ENCODE peak calls at places on chromosomes 3 and 15, in seven cellular contexts. W is H1, T is GM12878, G is HCT116, Q is HepG2, D is SK-N-SH, L is K562. J is an unnamed sample.

GRCh38 chr3:45462522-45463262 is 74.3 kb downstream of the LARS2 start:
- DNase-seq in W (no peak), G (no peak), T (no peak), L (no peak), D (no peak), Q (no peak), J (no peak)

GRCh38 chr3:195771651-195772300 is 40.0 kb downstream of the MUC4 start:
- DNase-seq in G (no peak), L (no peak), Q (no peak), T (no peak), D (no peak), W (no peak), J (no peak)

GRCh38 chr3:17588422-17588821 is 154.0 kb downstream of the TBC1D5 start:
- DNase-seq in Q (no peak), L (no peak), W (no peak), D (no peak), T (no peak), G (no peak), J (no peak)

GRCh38 chr3:47283596-47284364 is 1.0 kb downstream of the KLHL18 start:
- DNase-seq in L (peak; percentile 53), W (no peak), G (no peak), T (no peak), D (peak; percentile 47), Q (no peak), J (no peak)

GRCh38 chr3:40299721-40300335 is 9.7 kb upstream of the EIF1B start:
- DNase-seq in L (peak; percentile 47), Q (no peak), D (no peak), G (no peak), T (no peak), W (no peak), J (no peak)

GRCh38 chr15:69561071-69561784 is 108.6 kb downstream of the RPLP1 start:
- DNase-seq in G (no peak), T (no peak), L (no peak), W (no peak), D (peak; percentile 56), Q (peak; percentile 80), J (peak; percentile 88)

GRCh38 chr3:134777341-134777740 is 17.7 kb upstream of the EPHB1 start:
- DNase-seq in D (no peak), W (no peak), G (no peak), T (no peak), L (no peak), Q (no peak), J (no peak)

GRCh38 chr3:113304856-113305540 is 93.6 kb downstream of the BOC start:
- DNase-seq in W (no peak), G (no peak), T (no peak), D (no peak), L (peak; percentile 16), Q (no peak), J (no peak)

GRCh38 chr3:187183210-187183862 is 13.9 kb upstream of the RTP1 start:
- DNase-seq in Q (no peak), D (no peak), G (no peak), W (no peak), T (no peak), L (no peak), J (no peak)

GRCh38 chr3:83971693-83972092 is 987.1 kb upstream of the CADM2 start:
- DNase-seq in D (no peak), T (no peak), G (no peak), W (no peak), L (no peak), Q (no peak), J (no peak)

GRCh38 chr15:75904241-75904631 is 558 bp downstream of the FBXO22 start:
- DNase-seq in Q (peak; percentile 43), T (no peak), G (no peak), L (no peak), W (no peak), D (peak; percentile 61), J (peak; percentile 62)

GRCh38 chr15:101026686-101027272 is 107.6 kb downstream of the LRRK1 start:
- DNase-seq in Q (no peak), W (no peak), D (no peak), T (no peak), G (no peak), L (no peak), J (no peak)

GRCh38 chr3:11600501-11601282 is 43.0 kb downstream of the VGLL4 start:
- DNase-seq in W (peak; percentile 66), L (no peak), G (peak; percentile 61), T (no peak), D (no peak), Q (peak; percentile 84), J (peak; percentile 98)

DNA sequence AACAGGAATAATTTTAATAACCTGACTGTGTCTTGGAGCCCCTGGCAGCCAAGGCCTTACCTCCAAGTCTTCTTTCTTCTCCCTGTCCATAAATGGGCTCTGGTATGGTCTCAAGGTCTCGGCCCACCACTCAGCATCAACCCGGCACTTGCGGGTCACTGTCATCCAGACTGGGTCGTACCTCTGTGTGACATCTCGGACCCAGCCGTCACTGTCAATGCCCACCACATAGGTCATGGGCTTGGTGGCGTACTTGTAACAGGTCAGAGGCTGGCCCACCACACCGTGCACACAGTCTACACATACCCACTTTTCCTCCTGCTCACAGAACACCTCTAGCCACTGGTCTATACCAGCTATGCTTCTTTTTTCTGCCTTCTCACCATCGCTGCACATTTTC is 20.4 kb downstream of the XPC start:
- DNase-seq in Q (no peak), D (no peak), G (no peak), W (no peak), L (no peak), T (no peak), J (no peak)
- TF ChIP-seq JUND in Q (no peak), D (no peak), G (no peak), W (no peak), L (no peak), T (no peak), J (no peak)

GRCh38 chr3:100010087-100010417 is 104.2 kb downstream of the FILIP1L start:
- DNase-seq in D (no peak), L (no peak), Q (no peak), T (no peak), G (no peak), W (no peak), J (no peak)

GRCh38 chr3:100007313-100007712 is 107.0 kb downstream of the FILIP1L start:
- DNase-seq in W (no peak), L (no peak), Q (no peak), T (no peak), D (no peak), G (no peak), J (no peak)

GRCh38 chr3:100006570-100007271 is 107.6 kb downstream of the FILIP1L start:
- DNase-seq in D (no peak), L (no peak), G (no peak), W (no peak), Q (peak; percentile 13), T (no peak), J (peak; percentile 33)

GRCh38 chr3:100008081-100008698 is 106.1 kb downstream of the FILIP1L start:
- DNase-seq in Q (no peak), D (no peak), G (no peak), T (no peak), W (no peak), L (no peak), J (no peak)

DNA sequence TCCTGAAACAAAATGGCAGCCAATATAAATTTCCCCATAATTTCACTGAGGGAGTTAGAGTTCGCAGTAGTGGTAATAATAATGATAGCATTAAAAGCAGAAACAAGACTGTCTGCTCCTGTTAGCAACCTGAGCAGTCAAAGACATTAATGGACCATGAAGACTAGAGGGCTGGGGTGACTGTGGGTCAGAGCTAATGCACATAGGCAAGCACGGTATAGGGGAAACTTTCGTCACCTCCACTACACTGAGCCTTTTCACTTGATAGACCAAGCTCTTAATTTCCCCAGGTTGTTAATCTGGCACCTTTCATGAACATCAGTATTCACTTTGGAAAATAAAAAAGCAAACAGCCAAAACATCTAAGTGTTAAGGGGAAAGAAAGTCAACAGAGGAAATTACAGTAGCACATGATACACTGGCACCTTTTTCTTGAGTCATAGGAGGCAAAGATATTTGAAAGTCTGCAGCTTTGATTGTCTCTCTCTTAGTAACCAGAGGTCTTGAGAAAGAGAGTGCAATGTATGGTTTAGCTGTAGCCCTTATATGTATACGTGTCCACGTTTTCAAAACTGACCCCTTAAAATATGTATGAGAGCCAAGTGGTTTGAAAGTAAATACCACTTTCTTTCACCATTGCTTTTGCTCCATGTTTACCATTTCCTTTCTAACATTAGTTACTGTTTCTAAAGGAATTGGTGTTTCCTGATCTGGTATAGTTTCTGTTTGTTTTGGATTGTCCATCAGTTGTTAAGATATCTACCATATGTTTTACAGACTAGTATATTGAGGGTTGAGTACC is 104.8 kb downstream of the FILIP1L start:
- DNase-seq in L (no peak), G (no peak), D (no peak), T (no peak), Q (no peak), W (no peak), J (no peak)
- TF ChIP-seq JUND in L (no peak), G (no peak), D (no peak), T (no peak), Q (no peak), W (no peak), J (no peak)

GRCh38 chr15:90165659-90166489 is 35.3 kb upstream of the SEMA4B start:
- DNase-seq in W (no peak), T (peak; percentile 64), G (peak; percentile 98), D (peak; percentile 42), L (peak; percentile 79), Q (peak; percentile 95), J (peak; percentile 90)
- TF ChIP-seq JUND in W (no peak), T (no peak), G (no peak), D (peak; percentile 8), L (peak; percentile 88), Q (peak; percentile 95), J (peak; percentile 82)

GRCh38 chr3:185309309-185309708 is 53.6 kb upstream of the MAP3K13 start:
- DNase-seq in L (no peak), T (no peak), Q (peak; percentile 69), D (no peak), W (no peak), G (no peak), J (no peak)
- TF ChIP-seq JUND in L (no peak), T (no peak), Q (no peak), D (no peak), W (no peak), G (no peak), J (no peak)

GRCh38 chr3:8986741-8987672 is 23.7 kb upstream of the RAD18 start:
- DNase-seq in Q (no peak), G (no peak), L (no peak), D (no peak), T (no peak), W (no peak), J (no peak)

GRCh38 chr3:8985411-8985831 is 22.1 kb upstream of the RAD18 start:
- DNase-seq in Q (no peak), T (no peak), G (no peak), L (no peak), D (no peak), W (no peak), J (no peak)

GRCh38 chr3:8988791-8989558 is 25.7 kb upstream of the RAD18 start:
- DNase-seq in D (no peak), T (no peak), Q (no peak), G (no peak), L (no peak), W (no peak), J (no peak)

GRCh38 chr3:8985876-8986275 is 22.6 kb upstream of the RAD18 start:
- DNase-seq in T (no peak), W (no peak), G (no peak), Q (no peak), L (no peak), D (no peak), J (no peak)

GRCh38 chr3:8987673-8988655 is 24.7 kb upstream of the RAD18 start:
- DNase-seq in T (no peak), D (peak; percentile 91), L (peak; percentile 80), W (peak; percentile 50), Q (peak; percentile 36), G (peak; percentile 32), J (peak; percentile 73)
- TF ChIP-seq JUND in T (no peak), D (no peak), L (no peak), W (no peak), Q (no peak), G (no peak), J (no peak)